ENCODE peak calls at places on chromosomes 16 and 17, in eight cellular contexts. One of them, this sample, is unnamed.
A peak's percentile ranks its signal among the peaks of the same experiment; 100 is the strongest.

GRCh38 chr16:89051521-89052166 is 42.0 kb upstream of the ACSF3 start:
- DNase-seq in CD4-positive, alpha-beta T cell: no peak
- DNase-seq in tibial nerve: no peak
- DNase-seq in heart right ventricle: no peak
- DNase-seq in Peyer's patch: no peak
- DNase-seq in PC-9: no peak
- DNase-seq in glutamatergic neuron: peak; percentile 12
- DNase-seq in neural crest cell: no peak
- DNase-seq in this sample: peak; percentile 86

GRCh38 chr17:81219476-81220180 is 3.1 kb downstream of the CEP131 start:
- DNase-seq in glutamatergic neuron: no peak
- DNase-seq in Peyer's patch: no peak
- DNase-seq in PC-9: no peak
- DNase-seq in heart right ventricle: no peak
- DNase-seq in tibial nerve: no peak
- DNase-seq in CD4-positive, alpha-beta T cell: no peak
- DNase-seq in neural crest cell: no peak
- DNase-seq in this sample: peak; percentile 89

GRCh38 chr17:29566473-29567361 is at the start of gene ABHD15:
- DNase-seq in tibial nerve: peak; percentile 50
- DNase-seq in CD4-positive, alpha-beta T cell: no peak
- DNase-seq in neural crest cell: no peak
- DNase-seq in glutamatergic neuron: peak; percentile 62
- DNase-seq in Peyer's patch: peak; percentile 90
- DNase-seq in heart right ventricle: peak; percentile 47
- DNase-seq in PC-9: peak; percentile 87
- DNase-seq in this sample: peak; percentile 91

GRCh38 chr16:89077076-89077475 is 16.6 kb upstream of the ACSF3 start:
- DNase-seq in PC-9: no peak
- DNase-seq in neural crest cell: no peak
- DNase-seq in CD4-positive, alpha-beta T cell: no peak
- DNase-seq in heart right ventricle: no peak
- DNase-seq in tibial nerve: no peak
- DNase-seq in glutamatergic neuron: no peak
- DNase-seq in Peyer's patch: no peak
- DNase-seq in this sample: no peak

GRCh38 chr17:4708436-4708835 is 2.0 kb upstream of the ARRB2 start:
- DNase-seq in glutamatergic neuron: peak; percentile 34
- DNase-seq in heart right ventricle: no peak
- DNase-seq in CD4-positive, alpha-beta T cell: peak; percentile 42
- DNase-seq in PC-9: no peak
- DNase-seq in Peyer's patch: no peak
- DNase-seq in tibial nerve: no peak
- DNase-seq in neural crest cell: no peak
- DNase-seq in this sample: no peak

GRCh38 chr16:12529582-12529981 is 274.1 kb downstream of the CPPED1 start:
- DNase-seq in glutamatergic neuron: no peak
- DNase-seq in CD4-positive, alpha-beta T cell: no peak
- DNase-seq in neural crest cell: no peak
- DNase-seq in PC-9: peak; percentile 43
- DNase-seq in Peyer's patch: no peak
- DNase-seq in heart right ventricle: no peak
- DNase-seq in tibial nerve: no peak
- DNase-seq in this sample: no peak

GRCh38 chr16:46929378-46930332 is 43.8 kb downstream of the DNAJA2 start:
- DNase-seq in heart right ventricle: peak; percentile 47
- DNase-seq in glutamatergic neuron: peak; percentile 84
- DNase-seq in tibial nerve: peak; percentile 30
- DNase-seq in CD4-positive, alpha-beta T cell: peak; percentile 55
- DNase-seq in PC-9: peak; percentile 58
- DNase-seq in Peyer's patch: peak; percentile 86
- DNase-seq in neural crest cell: peak; percentile 81
- DNase-seq in this sample: no peak

GRCh38 chr16:46817961-46818360 is 13.0 kb downstream of the C16orf87 start:
- DNase-seq in glutamatergic neuron: no peak
- DNase-seq in PC-9: no peak
- DNase-seq in CD4-positive, alpha-beta T cell: no peak
- DNase-seq in heart right ventricle: no peak
- DNase-seq in tibial nerve: no peak
- DNase-seq in neural crest cell: no peak
- DNase-seq in Peyer's patch: no peak
- DNase-seq in this sample: no peak

GRCh38 chr17:9241774-9242496 is 220.6 kb downstream of the NTN1 start:
- DNase-seq in PC-9: no peak
- DNase-seq in CD4-positive, alpha-beta T cell: no peak
- DNase-seq in tibial nerve: no peak
- DNase-seq in Peyer's patch: no peak
- DNase-seq in heart right ventricle: peak; percentile 26
- DNase-seq in glutamatergic neuron: no peak
- DNase-seq in neural crest cell: no peak
- DNase-seq in this sample: no peak

GRCh38 chr17:52696362-52696761 is 537.8 kb upstream of the CA10 start:
- DNase-seq in Peyer's patch: no peak
- DNase-seq in heart right ventricle: no peak
- DNase-seq in PC-9: no peak
- DNase-seq in CD4-positive, alpha-beta T cell: no peak
- DNase-seq in glutamatergic neuron: no peak
- DNase-seq in neural crest cell: no peak
- DNase-seq in tibial nerve: no peak
- DNase-seq in this sample: no peak

GRCh38 chr17:50105811-50106210 is 10.7 kb downstream of the PDK2 start:
- DNase-seq in CD4-positive, alpha-beta T cell: no peak
- DNase-seq in tibial nerve: no peak
- DNase-seq in glutamatergic neuron: no peak
- DNase-seq in PC-9: no peak
- DNase-seq in neural crest cell: no peak
- DNase-seq in Peyer's patch: no peak
- DNase-seq in heart right ventricle: no peak
- DNase-seq in this sample: no peak

GRCh38 chr17:49523706-49524472 is 28.8 kb downstream of the NGFR start:
- DNase-seq in neural crest cell: no peak
- DNase-seq in PC-9: peak; percentile 85
- DNase-seq in Peyer's patch: peak; percentile 34
- DNase-seq in glutamatergic neuron: no peak
- DNase-seq in heart right ventricle: no peak
- DNase-seq in CD4-positive, alpha-beta T cell: no peak
- DNase-seq in tibial nerve: no peak
- DNase-seq in this sample: peak; percentile 79

GRCh38 chr16:85126731-85127662 is 14.7 kb upstream of the CIBAR2 start:
- DNase-seq in neural crest cell: no peak
- DNase-seq in heart right ventricle: no peak
- DNase-seq in glutamatergic neuron: peak; percentile 67
- DNase-seq in tibial nerve: no peak
- DNase-seq in CD4-positive, alpha-beta T cell: no peak
- DNase-seq in Peyer's patch: no peak
- DNase-seq in PC-9: no peak
- DNase-seq in this sample: no peak

GRCh38 chr17:80175411-80175810 is 5.6 kb downstream of the CARD14 start:
- DNase-seq in Peyer's patch: no peak
- DNase-seq in CD4-positive, alpha-beta T cell: no peak
- DNase-seq in heart right ventricle: no peak
- DNase-seq in neural crest cell: no peak
- DNase-seq in tibial nerve: no peak
- DNase-seq in glutamatergic neuron: no peak
- DNase-seq in PC-9: peak; percentile 77
- DNase-seq in this sample: no peak

GRCh38 chr17:32227910-32228309 is 37.7 kb upstream of the RHBDL3 start:
- DNase-seq in PC-9: no peak
- DNase-seq in tibial nerve: no peak
- DNase-seq in Peyer's patch: no peak
- DNase-seq in neural crest cell: no peak
- DNase-seq in CD4-positive, alpha-beta T cell: no peak
- DNase-seq in heart right ventricle: no peak
- DNase-seq in glutamatergic neuron: no peak
- DNase-seq in this sample: no peak

GRCh38 chr17:22692066-22692800 is 999.9 kb downstream of the KCNJ18 start:
- DNase-seq in PC-9: no peak
- DNase-seq in tibial nerve: no peak
- DNase-seq in CD4-positive, alpha-beta T cell: no peak
- DNase-seq in neural crest cell: no peak
- DNase-seq in heart right ventricle: no peak
- DNase-seq in Peyer's patch: no peak
- DNase-seq in glutamatergic neuron: no peak
- DNase-seq in this sample: no peak

GRCh38 chr17:48335858-48336500 is 94.0 kb downstream of the SKAP1 start:
- DNase-seq in tibial nerve: no peak
- DNase-seq in CD4-positive, alpha-beta T cell: no peak
- DNase-seq in heart right ventricle: no peak
- DNase-seq in glutamatergic neuron: no peak
- DNase-seq in PC-9: no peak
- DNase-seq in neural crest cell: no peak
- DNase-seq in Peyer's patch: no peak
- DNase-seq in this sample: no peak

GRCh38 chr16:86088816-86089215 is 189.9 kb downstream of the IRF8 start:
- DNase-seq in Peyer's patch: peak; percentile 33
- DNase-seq in neural crest cell: no peak
- DNase-seq in glutamatergic neuron: no peak
- DNase-seq in heart right ventricle: no peak
- DNase-seq in CD4-positive, alpha-beta T cell: no peak
- DNase-seq in tibial nerve: no peak
- DNase-seq in PC-9: no peak
- DNase-seq in this sample: peak; percentile 67

GRCh38 chr16:68508013-68508412 is 31.1 kb upstream of the ZFP90 start:
- DNase-seq in glutamatergic neuron: no peak
- DNase-seq in PC-9: no peak
- DNase-seq in heart right ventricle: no peak
- DNase-seq in Peyer's patch: no peak
- DNase-seq in neural crest cell: no peak
- DNase-seq in CD4-positive, alpha-beta T cell: no peak
- DNase-seq in tibial nerve: no peak
- DNase-seq in this sample: no peak

GRCh38 chr17:29162909-29163341 is 17.3 kb downstream of the MYO18A start:
- DNase-seq in Peyer's patch: no peak
- DNase-seq in glutamatergic neuron: peak; percentile 50
- DNase-seq in CD4-positive, alpha-beta T cell: no peak
- DNase-seq in PC-9: no peak
- DNase-seq in neural crest cell: no peak
- DNase-seq in heart right ventricle: no peak
- DNase-seq in tibial nerve: no peak
- DNase-seq in this sample: no peak

GRCh38 chr17:47265983-47266541 is 12.4 kb downstream of the ITGB3 start:
- DNase-seq in tibial nerve: no peak
- DNase-seq in glutamatergic neuron: no peak
- DNase-seq in Peyer's patch: peak; percentile 70
- DNase-seq in neural crest cell: no peak
- DNase-seq in PC-9: no peak
- DNase-seq in heart right ventricle: no peak
- DNase-seq in CD4-positive, alpha-beta T cell: no peak
- DNase-seq in this sample: no peak

GRCh38 chr16:78325532-78325931 is 226.1 kb downstream of the WWOX start:
- DNase-seq in neural crest cell: no peak
- DNase-seq in PC-9: no peak
- DNase-seq in heart right ventricle: no peak
- DNase-seq in Peyer's patch: no peak
- DNase-seq in CD4-positive, alpha-beta T cell: no peak
- DNase-seq in glutamatergic neuron: no peak
- DNase-seq in tibial nerve: no peak
- DNase-seq in this sample: no peak

GRCh38 chr17:19316756-19317358 is 45.7 kb downstream of the B9D1 start:
- DNase-seq in tibial nerve: no peak
- DNase-seq in CD4-positive, alpha-beta T cell: no peak
- DNase-seq in PC-9: no peak
- DNase-seq in neural crest cell: no peak
- DNase-seq in glutamatergic neuron: no peak
- DNase-seq in Peyer's patch: no peak
- DNase-seq in heart right ventricle: no peak
- DNase-seq in this sample: no peak

DNA sequence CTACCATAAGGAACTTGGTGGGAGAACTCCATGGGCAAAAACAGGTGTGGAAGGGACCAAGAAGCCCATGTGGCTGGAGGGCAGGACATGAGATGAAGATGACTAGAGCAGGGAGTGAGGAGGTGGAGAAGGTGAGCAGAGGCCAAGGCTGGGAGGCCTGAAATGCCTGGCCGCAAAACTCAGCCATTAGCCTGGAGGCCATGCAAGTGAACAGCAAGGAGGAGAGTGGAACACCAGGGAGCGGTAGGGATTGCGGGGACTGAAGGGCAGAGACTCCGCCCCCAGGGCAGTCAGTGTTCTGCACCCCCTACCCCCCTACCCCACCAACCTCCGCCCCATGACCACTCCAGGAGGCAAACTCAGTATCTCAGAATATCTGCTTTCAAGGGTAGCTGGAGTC is 17.0 kb downstream of the BCL7C start:
- DNase-seq in tibial nerve: no peak
- DNase-seq in heart right ventricle: no peak
- DNase-seq in neural crest cell: no peak
- DNase-seq in PC-9: no peak
- DNase-seq in CD4-positive, alpha-beta T cell: no peak
- DNase-seq in glutamatergic neuron: peak; percentile 45
- DNase-seq in Peyer's patch: no peak
- DNase-seq in this sample: no peak
- TF ChIP-seq CTCF in tibial nerve: no peak
- TF ChIP-seq CTCF in heart right ventricle: no peak
- TF ChIP-seq CTCF in neural crest cell: no peak
- TF ChIP-seq CTCF in PC-9: no peak
- TF ChIP-seq CTCF in CD4-positive, alpha-beta T cell: no peak
- TF ChIP-seq CTCF in glutamatergic neuron: no peak
- TF ChIP-seq CTCF in Peyer's patch: no peak
- TF ChIP-seq CTCF in this sample: no peak

GRCh38 chr16:67407788-67408452 is 8.4 kb downstream of the ZDHHC1 start:
- DNase-seq in tibial nerve: no peak
- DNase-seq in Peyer's patch: no peak
- DNase-seq in neural crest cell: no peak
- DNase-seq in heart right ventricle: no peak
- DNase-seq in glutamatergic neuron: no peak
- DNase-seq in CD4-positive, alpha-beta T cell: no peak
- DNase-seq in PC-9: no peak
- DNase-seq in this sample: no peak
- TF ChIP-seq CTCF in tibial nerve: no peak
- TF ChIP-seq CTCF in Peyer's patch: no peak
- TF ChIP-seq CTCF in neural crest cell: no peak
- TF ChIP-seq CTCF in heart right ventricle: no peak
- TF ChIP-seq CTCF in glutamatergic neuron: no peak
- TF ChIP-seq CTCF in CD4-positive, alpha-beta T cell: no peak
- TF ChIP-seq CTCF in PC-9: no peak
- TF ChIP-seq CTCF in this sample: no peak

GRCh38 chr17:43645765-43646481 is 15.8 kb downstream of the MEOX1 start:
- DNase-seq in Peyer's patch: peak; percentile 63
- DNase-seq in CD4-positive, alpha-beta T cell: peak; percentile 5
- DNase-seq in tibial nerve: peak; percentile 37
- DNase-seq in glutamatergic neuron: peak; percentile 64
- DNase-seq in heart right ventricle: peak; percentile 86
- DNase-seq in neural crest cell: no peak
- DNase-seq in PC-9: no peak
- DNase-seq in this sample: no peak
- TF ChIP-seq CTCF in Peyer's patch: no peak
- TF ChIP-seq CTCF in CD4-positive, alpha-beta T cell: no peak
- TF ChIP-seq CTCF in tibial nerve: no peak
- TF ChIP-seq CTCF in glutamatergic neuron: peak; percentile 32
- TF ChIP-seq CTCF in heart right ventricle: no peak
- TF ChIP-seq CTCF in neural crest cell: no peak
- TF ChIP-seq CTCF in PC-9: no peak
- TF ChIP-seq CTCF in this sample: no peak

GRCh38 chr16:14309001-14309886 is 238.1 kb downstream of the MRTFB start:
- DNase-seq in tibial nerve: no peak
- DNase-seq in CD4-positive, alpha-beta T cell: peak; percentile 18
- DNase-seq in Peyer's patch: no peak
- DNase-seq in glutamatergic neuron: no peak
- DNase-seq in neural crest cell: no peak
- DNase-seq in PC-9: peak; percentile 95
- DNase-seq in heart right ventricle: no peak
- DNase-seq in this sample: no peak
- TF ChIP-seq CTCF in tibial nerve: no peak
- TF ChIP-seq CTCF in CD4-positive, alpha-beta T cell: peak; percentile 15
- TF ChIP-seq CTCF in Peyer's patch: no peak
- TF ChIP-seq CTCF in glutamatergic neuron: no peak
- TF ChIP-seq CTCF in neural crest cell: peak; percentile 41
- TF ChIP-seq CTCF in PC-9: peak; percentile 55
- TF ChIP-seq CTCF in heart right ventricle: no peak
- TF ChIP-seq CTCF in this sample: peak; percentile 51

GRCh38 chr17:7632492-7632894 is 2.6 kb downstream of the SHBG start:
- DNase-seq in heart right ventricle: peak; percentile 17
- DNase-seq in glutamatergic neuron: no peak
- DNase-seq in PC-9: peak; percentile 38
- DNase-seq in CD4-positive, alpha-beta T cell: no peak
- DNase-seq in Peyer's patch: peak; percentile 54
- DNase-seq in tibial nerve: no peak
- DNase-seq in neural crest cell: no peak
- DNase-seq in this sample: no peak
- TF ChIP-seq CTCF in heart right ventricle: peak; percentile 48
- TF ChIP-seq CTCF in glutamatergic neuron: peak; percentile 54
- TF ChIP-seq CTCF in PC-9: peak; percentile 54
- TF ChIP-seq CTCF in CD4-positive, alpha-beta T cell: no peak
- TF ChIP-seq CTCF in Peyer's patch: peak; percentile 19
- TF ChIP-seq CTCF in tibial nerve: peak; percentile 8
- TF ChIP-seq CTCF in neural crest cell: peak; percentile 59
- TF ChIP-seq CTCF in this sample: peak; percentile 77

This sample was measured in chondrocyte.